ENCODE peak calls at places on chromosomes 7 and 10, in eight cellular contexts. H is GM12865, B is fibroblast of pulmonary artery, W is ovary, F is cardiac fibroblast, U is fibroblast of lung, I is HFF-Myc, L is GM12864. K is an unnamed sample.

GRCh38 chr10:58919927-58920654 is 256.4 kb upstream of the PHYHIPL start:
- DNase-seq in U (peak; percentile 59), B (peak; percentile 65), I (peak; percentile 32), F (peak; percentile 76), W (no peak), L (no peak), H (peak; percentile 15), K (peak; percentile 50)

GRCh38 chr10:118712080-118712479 is 42.7 kb downstream of the CACUL1 start:
- DNase-seq in W (no peak), L (no peak), B (no peak), U (no peak), F (no peak), I (no peak), H (no peak), K (no peak)

GRCh38 chr10:77349226-77349625 is 288.4 kb downstream of the KCNMA1 start:
- DNase-seq in W (no peak), U (no peak), I (no peak), L (no peak), B (no peak), F (no peak), H (no peak), K (no peak)

GRCh38 chr10:11345224-11346054 is 266.0 kb downstream of the USP6NL start:
- DNase-seq in F (peak; percentile 17), H (peak; percentile 60), B (peak; percentile 35), I (no peak), L (peak; percentile 21), U (no peak), W (no peak), K (peak; percentile 9)

GRCh38 chr7:116166167-116166566 is 44.2 kb upstream of the TES start:
- DNase-seq in H (no peak), U (no peak), L (no peak), B (no peak), W (no peak), F (no peak), I (no peak), K (no peak)

GRCh38 chr7:80458822-80459725 is 52.8 kb downstream of the GNAT3 start:
- DNase-seq in F (no peak), I (no peak), W (no peak), L (no peak), B (no peak), U (no peak), H (no peak), K (no peak)

GRCh38 chr7:155398944-155399343 is 59.0 kb upstream of the EN2 start:
- DNase-seq in U (no peak), W (no peak), F (no peak), L (no peak), I (no peak), B (no peak), H (no peak), K (no peak)

GRCh38 chr10:121900443-121901174 is 27.2 kb downstream of the ATE1 start:
- DNase-seq in W (no peak), H (peak; percentile 68), U (peak; percentile 82), L (no peak), I (peak; percentile 72), B (peak; percentile 83), F (peak; percentile 78), K (peak; percentile 86)

GRCh38 chr10:113326160-113327111 is 226.4 kb upstream of the HABP2 start:
- DNase-seq in I (peak; percentile 26), W (no peak), H (peak; percentile 66), B (peak; percentile 60), L (peak; percentile 5), U (peak; percentile 67), F (peak; percentile 60), K (peak; percentile 74)

GRCh38 chr10:4136121-4136520 is 351.1 kb upstream of the KLF6 start:
- DNase-seq in B (no peak), I (no peak), F (no peak), H (peak; percentile 58), W (no peak), U (no peak), L (peak; percentile 61), K (no peak)

GRCh38 chr10:78301891-78302738 is 268.5 kb downstream of the RPS24 start:
- DNase-seq in L (no peak), B (no peak), I (no peak), W (no peak), U (no peak), H (no peak), F (no peak), K (no peak)

GRCh38 chr7:95376632-95377380 is 19.4 kb downstream of the PON3 start:
- DNase-seq in I (no peak), H (no peak), U (no peak), B (no peak), F (no peak), L (no peak), W (no peak), K (no peak)

GRCh38 chr10:84993251-84994035 is 665.1 kb downstream of the CCSER2 start:
- DNase-seq in H (no peak), I (no peak), L (no peak), B (no peak), F (no peak), W (no peak), U (no peak), K (no peak)

GRCh38 chr7:29641651-29642050 is 78.0 kb downstream of the PRR15 start:
- DNase-seq in W (no peak), B (no peak), U (no peak), I (no peak), L (no peak), H (no peak), F (no peak), K (no peak)

GRCh38 chr7:116736927-116737715 is 65.1 kb downstream of the MET start:
- DNase-seq in U (peak; percentile 62), L (no peak), I (no peak), B (peak; percentile 31), W (no peak), F (peak; percentile 21), H (no peak), K (peak; percentile 72)

GRCh38 chr10:82191653-82192052 is 316.7 kb downstream of the NRG3 start:
- DNase-seq in I (no peak), L (no peak), F (no peak), B (no peak), U (no peak), W (no peak), H (no peak), K (no peak)

GRCh38 chr7:159113056-159113455 is 31.6 kb downstream of the VIPR2 start:
- DNase-seq in I (no peak), F (no peak), W (no peak), U (no peak), B (no peak), H (no peak), L (no peak), K (no peak)

GRCh38 chr7:16739863-16740622 is 13.5 kb upstream of the TSPAN13 start:
- DNase-seq in H (no peak), L (no peak), F (peak; percentile 94), B (peak; percentile 98), I (peak; percentile 91), W (peak; percentile 54), U (peak; percentile 97), K (peak; percentile 99)

GRCh38 chr10:75191821-75192568 is 18.6 kb upstream of the VDAC2 start:
- DNase-seq in U (peak; percentile 98), W (peak; percentile 64), B (peak; percentile 96), H (no peak), L (no peak), F (peak; percentile 94), I (peak; percentile 54), K (peak; percentile 98)

GRCh38 chr7:66557214-66558200 is 71.2 kb upstream of the KCTD7 start:
- DNase-seq in H (peak; percentile 66), B (peak; percentile 50), F (peak; percentile 55), I (no peak), U (peak; percentile 34), L (no peak), W (peak; percentile 62), K (peak; percentile 59)

DNA sequence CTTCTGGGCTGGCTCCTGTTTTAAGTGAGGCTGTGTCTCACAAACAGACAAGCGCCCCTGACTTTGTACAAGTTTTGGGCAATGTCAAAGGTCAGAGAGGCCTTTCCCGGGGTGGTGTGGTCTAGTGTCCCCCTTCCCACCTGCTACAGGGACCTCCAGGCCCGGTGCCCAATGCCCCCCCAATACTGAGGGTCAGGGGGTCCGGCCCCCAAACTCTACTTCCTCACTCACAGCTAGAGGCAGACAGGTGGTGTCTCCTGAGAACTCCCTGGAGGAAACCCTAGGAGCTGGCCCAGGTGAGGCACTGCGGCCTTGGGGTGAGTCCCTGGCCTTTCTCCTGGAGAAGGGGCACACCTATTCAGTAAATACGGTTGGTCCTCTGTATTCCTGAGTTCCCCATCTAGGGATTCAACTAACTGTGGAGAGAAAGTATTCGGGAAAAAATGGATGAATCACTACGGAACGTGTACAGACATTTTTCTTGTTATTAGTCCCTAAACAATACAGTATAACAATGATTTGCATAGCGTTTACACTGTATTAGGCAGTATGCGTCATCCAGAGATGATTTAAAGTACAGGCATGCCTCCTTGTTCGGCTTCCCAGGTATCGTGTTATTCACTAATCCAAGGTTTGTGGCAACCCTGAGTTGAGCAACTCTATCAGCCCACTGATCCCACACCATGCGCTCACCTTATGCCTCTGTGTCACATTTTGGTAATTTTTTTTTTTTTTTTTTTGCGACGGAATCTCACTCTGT is 308.1 kb downstream of the WDR37 start:
- DNase-seq in I (no peak), F (no peak), L (no peak), H (no peak), U (no peak), W (no peak), B (no peak), K (no peak)
- TF ChIP-seq CTCF in I (no peak), F (no peak), L (no peak), H (no peak), U (no peak), W (no peak), B (no peak), K (no peak)

GRCh38 chr10:97183314-97183713 is 2.4 kb downstream of the SLIT1 start:
- DNase-seq in I (no peak), B (no peak), F (no peak), W (no peak), H (no peak), U (no peak), L (no peak), K (no peak)
- H3K4me3 ChIP-seq in I (no peak overlapping the region), B (no peak overlapping the region), F (no peak overlapping the region), W (no peak overlapping the region), H (no peak overlapping the region), U (no peak overlapping the region), L (no peak overlapping the region), K (no peak overlapping the region)

DNA sequence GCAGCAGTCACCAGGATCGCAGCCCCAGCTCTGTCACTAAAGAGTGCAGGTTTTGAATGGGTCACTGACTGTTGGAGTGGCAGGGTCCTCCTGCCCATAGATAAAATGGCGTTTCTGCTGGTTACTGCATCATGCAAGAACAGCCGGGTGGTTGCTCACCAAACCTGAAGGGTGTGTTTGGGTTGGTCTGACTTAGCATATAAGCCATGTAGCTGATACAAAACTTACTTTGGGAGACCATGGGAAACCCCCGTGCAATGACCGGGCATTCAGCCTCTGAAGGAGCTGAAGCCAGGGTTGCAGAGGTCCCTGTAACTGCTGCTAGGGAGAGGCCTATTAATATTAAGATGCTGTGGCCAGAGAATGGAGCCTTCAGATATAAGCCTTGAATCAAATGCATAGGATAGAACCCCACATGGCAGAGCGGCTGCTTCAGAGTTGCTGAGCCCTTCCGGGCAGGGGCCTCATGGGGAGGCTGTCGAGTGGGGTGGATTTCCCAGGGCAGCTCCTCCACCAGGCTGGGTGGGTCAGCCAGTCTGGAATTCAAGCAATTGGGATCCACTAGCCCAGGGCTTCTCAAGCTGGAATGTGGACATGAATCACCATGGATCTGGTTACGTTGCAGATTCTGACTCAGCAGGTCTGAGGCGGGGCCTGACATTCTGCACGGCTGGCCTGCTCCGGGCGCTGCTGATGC is 70.9 kb upstream of the CTBP2 start:
- DNase-seq in I (peak; percentile 94), L (no peak), W (no peak), H (no peak), F (peak; percentile 88), B (peak; percentile 92), U (peak; percentile 94), K (peak; percentile 93)
- TF ChIP-seq CTCF in I (no peak), L (no peak), W (no peak), H (no peak), F (no peak), B (peak; percentile 9), U (peak; percentile 1), K (no peak)

GRCh38 chr10:97736403-97736901 is 476 bp upstream of the ZFYVE27 start:
- DNase-seq in B (no peak), L (no peak), W (no peak), I (no peak), U (no peak), F (no peak), H (no peak), K (no peak)
- H3K4me3 ChIP-seq in B (no peak overlapping the region), L (peak overlapping the region; percentile 97), W (peak overlapping the region; percentile 68), I (peak overlapping the region; percentile 96), U (no peak overlapping the region), F (peak overlapping the region; percentile 97), H (peak overlapping the region; percentile 99), K (peak overlapping the region; percentile 92)